ENCODE peak calls at places on chromosomes 3 and 15, in four cellular contexts. C is lung microvascular endothelial cell; H is neural crest cell; J is stimulated activated CD4-positive, alpha-beta T cell treated with anti-CD3 and anti-CD28 coated beads, Interleukin-12 subunit alpha, Interleukin-12 subunit beta, amount 100 ng/mL, for 4 hours. D is an unnamed sample.

GRCh38 chr3:53498993-53499641 is 4.7 kb downstream of the CACNA1D start:
- DNase-seq in C (no peak), H (no peak), J (no peak), D (no peak)

GRCh38 chr3:46853441-46854410 is 9.5 kb downstream of the MYL3 start:
- DNase-seq in C (no peak), H (no peak), J (no peak), D (no peak)

GRCh38 chr3:106392905-106393304 is 524.1 kb upstream of the CBLB start:
- DNase-seq in C (no peak), H (no peak), J (no peak), D (no peak)

GRCh38 chr15:50953302-50953701 is 44.8 kb downstream of the AP4E1 start:
- DNase-seq in C (no peak), H (no peak), J (no peak), D (no peak)

GRCh38 chr15:59185725-59186124 is 20.9 kb upstream of the LDHAL6B start:
- DNase-seq in C (no peak), H (no peak), J (no peak), D (no peak)

GRCh38 chr15:84748274-84749110 is at the start of gene ZNF592:
- DNase-seq in C (peak; percentile 91), H (peak; percentile 59), J (peak; percentile 77), D (peak; percentile 69)

GRCh38 chr15:57138260-57138895 is 219.9 kb downstream of the TCF12 start:
- DNase-seq in C (peak; percentile 81), H (peak; percentile 17), J (no peak), D (peak; percentile 19)

GRCh38 chr15:56064152-56064551 is 70.7 kb upstream of the NEDD4 start:
- DNase-seq in C (no peak), H (no peak), J (no peak), D (no peak)

GRCh38 chr15:78909791-78910228 is 35.0 kb downstream of the CTSH start:
- DNase-seq in C (peak; percentile 71), H (peak; percentile 52), J (no peak), D (peak; percentile 30)

GRCh38 chr15:49918106-49918505 is 200.9 kb downstream of the ATP8B4 start:
- DNase-seq in C (peak; percentile 36), H (no peak), J (no peak), D (no peak)

GRCh38 chr3:36591959-36592358 is 172.4 kb downstream of the DCLK3 start:
- DNase-seq in C (no peak), H (no peak), J (no peak), D (no peak)

GRCh38 chr3:30597131-30597768 is 9.2 kb upstream of the TGFBR2 start:
- DNase-seq in C (peak; percentile 52), H (no peak), J (no peak), D (no peak)

GRCh38 chr15:63909819-63910437 is 76.2 kb upstream of the HERC1 start:
- DNase-seq in C (peak; percentile 54), H (no peak), J (no peak), D (no peak)

GRCh38 chr3:43540625-43541024 is 81.2 kb downstream of the ANO10 start:
- DNase-seq in C (no peak), H (no peak), J (no peak), D (no peak)

GRCh38 chr15:33200903-33201302 is 6.4 kb upstream of the FMN1 start:
- DNase-seq in C (no peak), H (no peak), J (no peak), D (no peak)

GRCh38 chr3:105066106-105066839 is 300.4 kb upstream of the ALCAM start:
- DNase-seq in C (no peak), H (no peak), J (no peak), D (no peak)

GRCh38 chr3:116270053-116270452 is 175.2 kb downstream of the LSAMP start:
- DNase-seq in C (peak; percentile 23), H (no peak), J (no peak), D (no peak)

GRCh38 chr3:105906834-105907233 is 38.0 kb upstream of the CBLB start:
- DNase-seq in C (peak; percentile 99), H (no peak), J (no peak), D (no peak)

GRCh38 chr15:89847101-89847500 is 32.4 kb upstream of the ANPEP start:
- DNase-seq in C (no peak), H (no peak), J (no peak), D (no peak)

D was measured in progenitor cell of endocrine pancreas.